ENCODE peak calls at places on chromosomes 3 and 15, in nine cellular contexts. A is NB4, D is Peyer's patch, L is sigmoid colon, R is body of pancreas, X is transverse colon, F is heart left ventricle, Y is endothelial cell of umbilical vein, V is HCT116. C is an unnamed sample.
A peak's percentile ranks its signal among the peaks of the same experiment; 100 is the strongest.

GRCh38 chr3:33047842-33048834 is 48.8 kb downstream of the GLB1 start:
- DNase-seq in Y (no peak), A (no peak), V (no peak), X (no peak), L (no peak), D (peak; percentile 60), F (no peak), R (no peak), C (no peak)

GRCh38 chr3:35678552-35679220 is 39.4 kb downstream of the ARPP21 start:
- DNase-seq in R (no peak), V (no peak), F (no peak), D (no peak), X (no peak), A (no peak), L (no peak), Y (no peak), C (no peak)

GRCh38 chr3:46215810-46216414 is 7.8 kb upstream of the CCR1 start:
- DNase-seq in X (no peak), F (no peak), Y (no peak), R (no peak), L (no peak), V (no peak), A (no peak), D (no peak), C (no peak)

GRCh38 chr3:16521580-16521941 is 8.1 kb upstream of the RFTN1 start:
- DNase-seq in F (peak; percentile 32), A (no peak), D (no peak), Y (no peak), L (no peak), R (no peak), X (no peak), V (no peak), C (no peak)

GRCh38 chr15:96736384-96736783 is 405.9 kb downstream of the NR2F2 start:
- DNase-seq in F (no peak), Y (no peak), L (no peak), D (no peak), X (no peak), V (no peak), A (no peak), R (no peak), C (no peak)

GRCh38 chr15:31476866-31477265 is 150.2 kb downstream of the KLF13 start:
- DNase-seq in R (no peak), Y (no peak), F (no peak), D (peak; percentile 35), A (no peak), V (no peak), X (peak; percentile 6), L (peak; percentile 28), C (no peak)

GRCh38 chr3:77690284-77690869 is 650.5 kb downstream of the ROBO2 start:
- DNase-seq in V (no peak), X (no peak), Y (no peak), R (no peak), D (no peak), F (no peak), A (no peak), L (no peak), C (no peak)

GRCh38 chr3:46715507-46716175 is 2.0 kb downstream of the PRSS50 start:
- DNase-seq in D (peak; percentile 33), Y (no peak), R (no peak), L (peak; percentile 46), A (no peak), F (no peak), V (no peak), X (no peak), C (no peak)

GRCh38 chr15:98715890-98716443 is 67.6 kb downstream of the IGF1R start:
- DNase-seq in A (no peak), F (no peak), X (no peak), V (no peak), D (no peak), L (no peak), Y (no peak), R (no peak), C (no peak)

GRCh38 chr3:196085534-196085933 is 3.6 kb upstream of the TFRC start:
- DNase-seq in F (no peak), D (no peak), A (no peak), X (no peak), Y (no peak), V (no peak), L (no peak), R (no peak), C (peak; percentile 40)

GRCh38 chr15:78302579-78302978 is 3.2 kb upstream of the SKIC8 start:
- DNase-seq in V (no peak), F (no peak), Y (no peak), L (no peak), X (no peak), D (no peak), A (peak; percentile 58), R (no peak), C (no peak)

GRCh38 chr15:97931314-97931713 is 29.2 kb upstream of the ARRDC4 start:
- DNase-seq in Y (no peak), R (no peak), V (no peak), L (no peak), D (no peak), A (no peak), F (no peak), X (no peak), C (no peak)

GRCh38 chr3:181358555-181358954 is 353.2 kb upstream of the SOX2 start:
- DNase-seq in L (no peak), F (no peak), D (no peak), R (no peak), V (no peak), Y (no peak), A (no peak), X (no peak), C (no peak)
- H3K4me3 ChIP-seq in L (no peak overlapping the region), F (no peak overlapping the region), D (no peak overlapping the region), R (no peak overlapping the region), V (no peak overlapping the region), Y (no peak overlapping the region), A (no peak overlapping the region), X (no peak overlapping the region), C (no peak overlapping the region)

GRCh38 chr3:14371573-14372474 is 30.6 kb upstream of the SLC6A6 start:
- DNase-seq in D (peak; percentile 93), R (peak; percentile 78), Y (peak; percentile 7), X (peak; percentile 91), L (peak; percentile 76), A (peak; percentile 56), V (peak; percentile 88), F (peak; percentile 94), C (peak; percentile 93)
- TF ChIP-seq CTCF in D (no peak), R (no peak), Y (no peak), X (peak; percentile 25), L (no peak), A (no peak), V (no peak), F (no peak), C (no peak)

GRCh38 chr3:149752051-149752787 is at the start of gene COMMD2:
- DNase-seq in X (peak; percentile 78), F (peak; percentile 83), L (peak; percentile 90), D (peak; percentile 92), A (peak; percentile 86), R (peak; percentile 82), V (peak; percentile 97), Y (peak; percentile 83), C (peak; percentile 93)
- TF ChIP-seq POLR2A in X (peak; percentile 64), F (no peak), L (peak; percentile 65), D (peak; percentile 46), A (peak; percentile 84), R (peak; percentile 67), V (no peak), Y (peak; percentile 86), C (no peak)

GRCh38 chr15:93035092-93035915 is 53.7 kb downstream of the RGMA start:
- DNase-seq in D (no peak), Y (no peak), X (no peak), A (no peak), R (no peak), V (no peak), L (peak; percentile 60), F (no peak), C (peak; percentile 58)

GRCh38 chr15:93035953-93036810 is 52.8 kb downstream of the RGMA start:
- DNase-seq in X (no peak), D (peak; percentile 58), Y (peak; percentile 34), V (peak; percentile 37), A (peak; percentile 82), L (peak; percentile 69), R (peak; percentile 60), F (no peak), C (no peak)

GRCh38 chr15:93038064-93038705 is 50.8 kb downstream of the RGMA start:
- DNase-seq in V (no peak), X (no peak), D (peak; percentile 38), F (no peak), Y (no peak), L (peak; percentile 57), R (no peak), A (no peak), C (peak; percentile 48)

GRCh38 chr15:93036922-93037321 is 52.1 kb downstream of the RGMA start:
- DNase-seq in L (peak; percentile 59), Y (no peak), D (peak; percentile 24), V (no peak), F (no peak), X (peak; percentile 5), R (no peak), A (no peak), C (peak; percentile 76)

DNA sequence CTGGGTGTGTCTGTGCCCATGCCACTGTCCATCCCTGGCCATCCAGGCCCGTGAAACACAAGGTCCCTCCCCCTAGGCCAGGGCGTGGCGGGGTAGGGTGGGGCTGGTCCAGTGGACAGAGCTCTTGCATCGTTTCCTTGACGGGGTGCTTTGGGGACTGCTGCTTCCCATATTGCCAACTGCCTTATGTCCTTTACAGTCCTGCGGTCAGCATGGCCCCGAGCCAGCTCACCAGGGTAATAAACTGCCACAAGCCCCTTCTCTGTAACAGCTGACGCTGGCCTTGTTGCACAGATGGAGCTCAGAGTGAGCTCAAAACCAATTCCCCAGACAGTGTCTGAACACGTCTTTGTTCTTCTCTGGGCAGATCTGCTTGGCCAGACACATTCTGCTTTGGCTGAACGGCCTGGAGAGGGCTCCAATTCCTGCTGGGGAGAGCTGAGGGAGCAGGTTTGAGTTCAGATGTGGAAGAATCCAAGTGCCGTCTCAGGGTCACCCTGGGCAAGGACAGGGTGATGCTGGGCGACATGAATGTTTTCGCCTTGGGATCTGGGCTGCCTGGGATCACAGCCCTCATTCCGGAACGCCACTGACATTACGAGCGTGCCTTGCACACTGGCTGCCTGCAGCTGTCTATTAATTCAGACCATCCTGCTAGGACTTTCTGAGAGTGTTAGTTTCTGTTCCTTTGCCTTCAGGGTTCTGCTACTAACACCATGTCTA is 51.5 kb downstream of the RGMA start:
- DNase-seq in D (peak; percentile 46), V (no peak), R (no peak), L (peak; percentile 83), A (peak; percentile 99), X (no peak), Y (no peak), F (peak; percentile 78), C (peak; percentile 87)
- H3K4me3 ChIP-seq in D (no peak overlapping the region), V (no peak overlapping the region), R (no peak overlapping the region), L (no peak overlapping the region), A (no peak overlapping the region), X (no peak overlapping the region), Y (no peak overlapping the region), F (no peak overlapping the region), C (no peak overlapping the region)

DNA sequence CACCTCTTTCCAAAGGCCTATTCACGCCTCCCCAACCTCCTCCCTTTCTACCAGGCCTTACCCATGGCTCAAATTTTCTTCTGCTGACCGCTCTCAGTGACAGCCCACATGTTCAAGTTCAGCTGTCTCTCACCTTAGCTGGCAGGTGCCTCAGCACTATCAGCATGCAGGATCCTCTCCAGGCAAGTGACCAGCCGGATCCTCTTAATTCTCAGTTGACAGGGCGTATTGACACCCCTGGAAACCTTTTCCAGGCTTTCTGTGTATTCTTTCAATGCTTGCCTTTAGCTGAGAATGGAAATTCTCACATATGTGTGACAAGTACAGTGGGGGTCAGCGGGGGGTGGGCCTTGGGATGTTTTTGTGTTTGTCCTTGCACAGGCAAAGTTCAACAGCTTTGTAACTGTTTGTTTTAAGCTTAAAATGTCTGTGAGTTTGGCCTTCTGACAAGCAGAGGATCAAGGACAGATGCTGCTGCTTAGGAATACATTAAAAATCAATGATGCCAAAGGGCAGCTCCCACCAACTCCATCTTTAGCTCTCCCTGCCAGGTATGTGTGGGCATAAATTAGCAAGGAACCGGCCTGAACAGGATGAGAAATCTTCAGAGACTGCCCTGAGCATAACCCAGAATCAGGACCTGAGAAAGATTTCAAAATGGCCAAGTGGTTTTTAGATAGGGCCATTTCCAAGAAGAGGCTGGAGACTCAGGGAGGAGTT is 17.4 kb upstream of the BDH1 start:
- DNase-seq in F (no peak), A (no peak), V (no peak), Y (no peak), D (no peak), L (no peak), X (no peak), R (no peak), C (no peak)
- TF ChIP-seq CTCF in F (no peak), A (no peak), V (no peak), Y (no peak), D (no peak), L (no peak), X (no peak), R (no peak), C (no peak)